ENCODE peak calls at places on chromosomes 7 and 10, in seven cellular contexts. One of them, this sample, is unnamed.

GRCh38 chr7:7662527-7662926 is 22.0 kb downstream of the UMAD1 start:
- DNase-seq in fibroblast of pulmonary artery: no peak
- DNase-seq in Peyer's patch: no peak
- DNase-seq in cardiac muscle cell: no peak
- DNase-seq in AG04450: no peak
- DNase-seq in fibroblast of lung: peak
- DNase-seq in breast epithelium: no peak
- DNase-seq in this sample: no peak

GRCh38 chr10:31887850-31888249 is 40.8 kb downstream of the ARHGAP12 start:
- DNase-seq in fibroblast of lung: no peak
- DNase-seq in breast epithelium: no peak
- DNase-seq in Peyer's patch: no peak
- DNase-seq in cardiac muscle cell: no peak
- DNase-seq in AG04450: no peak
- DNase-seq in fibroblast of pulmonary artery: no peak
- DNase-seq in this sample: no peak

GRCh38 chr10:60536529-60537114 is 146.9 kb upstream of the ANK3 start:
- DNase-seq in fibroblast of lung: peak
- DNase-seq in cardiac muscle cell: peak
- DNase-seq in breast epithelium: no peak
- DNase-seq in Peyer's patch: no peak
- DNase-seq in fibroblast of pulmonary artery: peak
- DNase-seq in AG04450: no peak
- DNase-seq in this sample: no peak

GRCh38 chr7:91519241-91520200 is 255.3 kb downstream of the FZD1 start:
- DNase-seq in Peyer's patch: no peak
- DNase-seq in fibroblast of lung: peak
- DNase-seq in AG04450: no peak
- DNase-seq in breast epithelium: no peak
- DNase-seq in cardiac muscle cell: peak
- DNase-seq in fibroblast of pulmonary artery: peak
- DNase-seq in this sample: no peak

GRCh38 chr10:114345701-114346100 is 58.6 kb downstream of the AFAP1L2 start:
- DNase-seq in AG04450: no peak
- DNase-seq in cardiac muscle cell: no peak
- DNase-seq in Peyer's patch: no peak
- DNase-seq in fibroblast of lung: no peak
- DNase-seq in fibroblast of pulmonary artery: no peak
- DNase-seq in breast epithelium: no peak
- DNase-seq in this sample: no peak

GRCh38 chr10:1189166-1190051 is 133.2 kb downstream of the WDR37 start:
- DNase-seq in fibroblast of lung: no peak
- DNase-seq in cardiac muscle cell: no peak
- DNase-seq in fibroblast of pulmonary artery: no peak
- DNase-seq in AG04450: no peak
- DNase-seq in Peyer's patch: peak
- DNase-seq in breast epithelium: no peak
- DNase-seq in this sample: no peak

GRCh38 chr10:58932126-58932525 is 244.3 kb upstream of the PHYHIPL start:
- DNase-seq in breast epithelium: no peak
- DNase-seq in fibroblast of pulmonary artery: peak
- DNase-seq in cardiac muscle cell: peak
- DNase-seq in AG04450: no peak
- DNase-seq in fibroblast of lung: peak
- DNase-seq in Peyer's patch: no peak
- DNase-seq in this sample: no peak

GRCh38 chr7:103487419-103487818 is 41.4 kb upstream of the SLC26A5 start:
- DNase-seq in fibroblast of lung: no peak
- DNase-seq in fibroblast of pulmonary artery: no peak
- DNase-seq in Peyer's patch: no peak
- DNase-seq in cardiac muscle cell: no peak
- DNase-seq in breast epithelium: no peak
- DNase-seq in AG04450: no peak
- DNase-seq in this sample: no peak

GRCh38 chr10:93436577-93436976 is 45.6 kb downstream of the MYOF start:
- DNase-seq in AG04450: peak
- DNase-seq in fibroblast of pulmonary artery: peak
- DNase-seq in fibroblast of lung: peak
- DNase-seq in breast epithelium: peak
- DNase-seq in Peyer's patch: no peak
- DNase-seq in cardiac muscle cell: peak
- DNase-seq in this sample: no peak

GRCh38 chr10:23238015-23238414 is 45.9 kb downstream of the PTF1A start:
- DNase-seq in cardiac muscle cell: no peak
- DNase-seq in AG04450: no peak
- DNase-seq in fibroblast of pulmonary artery: no peak
- DNase-seq in Peyer's patch: no peak
- DNase-seq in breast epithelium: no peak
- DNase-seq in fibroblast of lung: no peak
- DNase-seq in this sample: no peak

GRCh38 chr10:121043124-121043849 is 192.1 kb downstream of the WDR11 start:
- DNase-seq in AG04450: no peak
- DNase-seq in fibroblast of lung: no peak
- DNase-seq in Peyer's patch: no peak
- DNase-seq in cardiac muscle cell: peak
- DNase-seq in fibroblast of pulmonary artery: no peak
- DNase-seq in breast epithelium: no peak
- DNase-seq in this sample: no peak

GRCh38 chr7:148153611-148154010 is 437.0 kb upstream of the C7orf33 start:
- DNase-seq in breast epithelium: no peak
- DNase-seq in Peyer's patch: no peak
- DNase-seq in fibroblast of lung: no peak
- DNase-seq in cardiac muscle cell: peak
- DNase-seq in AG04450: no peak
- DNase-seq in fibroblast of pulmonary artery: peak
- DNase-seq in this sample: peak

GRCh38 chr10:44934416-44935200 is 23.5 kb downstream of the TMEM72 start:
- DNase-seq in breast epithelium: no peak
- DNase-seq in fibroblast of lung: peak
- DNase-seq in fibroblast of pulmonary artery: no peak
- DNase-seq in cardiac muscle cell: peak
- DNase-seq in Peyer's patch: no peak
- DNase-seq in AG04450: no peak
- DNase-seq in this sample: no peak

GRCh38 chr10:110609592-110609991 is 34.5 kb upstream of the RBM20 start:
- DNase-seq in breast epithelium: no peak
- DNase-seq in cardiac muscle cell: no peak
- DNase-seq in AG04450: no peak
- DNase-seq in fibroblast of pulmonary artery: no peak
- DNase-seq in Peyer's patch: no peak
- DNase-seq in fibroblast of lung: no peak
- DNase-seq in this sample: no peak

GRCh38 chr7:157267516-157267915 is 69.3 kb upstream of the DNAJB6 start:
- DNase-seq in breast epithelium: no peak
- DNase-seq in Peyer's patch: no peak
- DNase-seq in cardiac muscle cell: no peak
- DNase-seq in AG04450: no peak
- DNase-seq in fibroblast of pulmonary artery: no peak
- DNase-seq in fibroblast of lung: no peak
- DNase-seq in this sample: no peak

GRCh38 chr7:20083781-20084180 is 133.4 kb downstream of the MACC1 start:
- DNase-seq in breast epithelium: peak
- DNase-seq in fibroblast of lung: peak
- DNase-seq in cardiac muscle cell: peak
- DNase-seq in fibroblast of pulmonary artery: peak
- DNase-seq in AG04450: no peak
- DNase-seq in Peyer's patch: no peak
- DNase-seq in this sample: no peak

GRCh38 chr10:102612964-102613275 is 31.4 kb upstream of the TRIM8 start:
- DNase-seq in fibroblast of pulmonary artery: no peak
- DNase-seq in fibroblast of lung: no peak
- DNase-seq in cardiac muscle cell: no peak
- DNase-seq in breast epithelium: no peak
- DNase-seq in AG04450: no peak
- DNase-seq in Peyer's patch: no peak
- DNase-seq in this sample: no peak

GRCh38 chr7:27364344-27364758 is 121.7 kb downstream of the EVX1 start:
- DNase-seq in AG04450: peak
- DNase-seq in Peyer's patch: no peak
- DNase-seq in fibroblast of lung: peak
- DNase-seq in cardiac muscle cell: peak
- DNase-seq in breast epithelium: peak
- DNase-seq in fibroblast of pulmonary artery: peak
- DNase-seq in this sample: peak

GRCh38 chr7:27367930-27368549 is 125.4 kb downstream of the EVX1 start:
- DNase-seq in cardiac muscle cell: no peak
- DNase-seq in Peyer's patch: no peak
- DNase-seq in AG04450: no peak
- DNase-seq in breast epithelium: no peak
- DNase-seq in fibroblast of pulmonary artery: no peak
- DNase-seq in fibroblast of lung: no peak
- DNase-seq in this sample: no peak

GRCh38 chr7:27362026-27362425 is 119.4 kb downstream of the EVX1 start:
- DNase-seq in AG04450: no peak
- DNase-seq in breast epithelium: no peak
- DNase-seq in fibroblast of lung: no peak
- DNase-seq in fibroblast of pulmonary artery: no peak
- DNase-seq in Peyer's patch: no peak
- DNase-seq in cardiac muscle cell: no peak
- DNase-seq in this sample: no peak

GRCh38 chr7:27361522-27361921 is 118.9 kb downstream of the EVX1 start:
- DNase-seq in breast epithelium: no peak
- DNase-seq in fibroblast of lung: no peak
- DNase-seq in AG04450: no peak
- DNase-seq in Peyer's patch: no peak
- DNase-seq in fibroblast of pulmonary artery: no peak
- DNase-seq in cardiac muscle cell: no peak
- DNase-seq in this sample: no peak

DNA sequence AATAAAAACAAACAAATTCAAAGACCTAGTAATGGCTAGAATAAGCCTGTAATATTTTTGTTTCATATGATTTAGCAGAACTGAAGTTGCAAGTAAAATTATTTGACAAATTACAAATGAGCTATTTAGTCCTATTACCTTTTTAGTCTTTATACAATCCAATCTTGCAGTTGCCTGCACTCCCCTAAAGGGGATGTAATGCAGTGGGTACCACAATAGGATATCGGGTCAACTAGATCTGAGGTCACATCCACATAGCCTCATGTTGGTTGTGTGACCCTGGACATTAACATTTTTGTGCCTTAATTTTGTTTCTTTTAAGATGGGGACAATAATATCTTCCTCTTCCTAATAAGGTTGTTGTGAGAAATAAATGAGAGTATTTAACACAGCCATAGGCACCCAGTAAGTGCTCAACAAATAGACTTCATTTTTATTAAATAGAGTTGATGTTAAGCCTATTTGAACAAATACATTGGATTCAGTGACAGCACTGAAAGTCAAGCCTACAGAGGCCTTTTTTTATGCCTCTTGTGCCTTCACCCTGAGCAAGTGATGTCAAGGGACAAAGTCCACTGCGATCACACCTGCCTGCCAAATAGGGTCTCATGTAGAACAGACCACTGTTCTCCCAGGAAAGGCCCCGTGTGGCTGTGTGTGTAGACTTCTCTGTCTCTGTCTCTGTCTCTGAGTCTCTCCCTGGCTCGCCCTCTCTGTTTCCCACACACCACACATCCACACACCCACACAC is 124.8 kb downstream of the EVX1 start:
- DNase-seq in fibroblast of pulmonary artery: no peak
- DNase-seq in Peyer's patch: no peak
- DNase-seq in AG04450: no peak
- DNase-seq in breast epithelium: no peak
- DNase-seq in fibroblast of lung: no peak
- DNase-seq in cardiac muscle cell: no peak
- DNase-seq in this sample: no peak
- TF ChIP-seq CTCF in fibroblast of pulmonary artery: no peak
- TF ChIP-seq CTCF in Peyer's patch: no peak
- TF ChIP-seq CTCF in AG04450: no peak
- TF ChIP-seq CTCF in breast epithelium: no peak
- TF ChIP-seq CTCF in fibroblast of lung: no peak
- TF ChIP-seq CTCF in cardiac muscle cell: no peak
- TF ChIP-seq CTCF in this sample: no peak

GRCh38 chr7:99260395-99260794 is 12.2 kb upstream of the MYH16 start:
- DNase-seq in fibroblast of lung: no peak
- DNase-seq in fibroblast of pulmonary artery: no peak
- DNase-seq in cardiac muscle cell: no peak
- DNase-seq in AG04450: no peak
- DNase-seq in breast epithelium: no peak
- DNase-seq in Peyer's patch: no peak
- DNase-seq in this sample: no peak

GRCh38 chr7:99257675-99258074 is 15.0 kb upstream of the MYH16 start:
- DNase-seq in fibroblast of lung: no peak
- DNase-seq in AG04450: no peak
- DNase-seq in breast epithelium: no peak
- DNase-seq in Peyer's patch: no peak
- DNase-seq in fibroblast of pulmonary artery: no peak
- DNase-seq in cardiac muscle cell: no peak
- DNase-seq in this sample: no peak

GRCh38 chr7:99265848-99266247 is 6.8 kb upstream of the MYH16 start:
- DNase-seq in Peyer's patch: no peak
- DNase-seq in cardiac muscle cell: no peak
- DNase-seq in AG04450: no peak
- DNase-seq in breast epithelium: no peak
- DNase-seq in fibroblast of lung: no peak
- DNase-seq in fibroblast of pulmonary artery: no peak
- DNase-seq in this sample: no peak

GRCh38 chr7:99258501-99258900 is 14.1 kb upstream of the MYH16 start:
- DNase-seq in AG04450: no peak
- DNase-seq in fibroblast of pulmonary artery: peak
- DNase-seq in Peyer's patch: no peak
- DNase-seq in fibroblast of lung: no peak
- DNase-seq in cardiac muscle cell: peak
- DNase-seq in breast epithelium: no peak
- DNase-seq in this sample: no peak

DNA sequence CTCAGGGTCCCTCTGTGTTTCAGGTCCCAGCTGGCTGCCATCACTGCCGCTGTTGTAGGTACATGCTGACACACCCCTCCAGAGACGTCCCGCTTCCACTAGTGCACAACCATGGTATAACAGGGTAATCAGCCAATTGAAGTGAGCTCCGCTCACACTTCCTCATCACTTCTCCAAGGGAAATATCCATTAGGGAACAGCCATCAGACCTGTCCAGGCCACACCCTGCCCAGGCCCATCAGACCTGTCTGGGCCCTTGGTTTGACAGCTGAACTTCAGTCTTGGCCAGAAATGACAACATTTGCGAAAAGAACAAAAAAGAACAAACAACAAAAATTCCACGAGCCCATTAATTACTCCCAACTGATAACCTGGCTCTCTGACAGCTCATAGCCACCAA is 11.0 kb upstream of the MYH16 start:
- DNase-seq in fibroblast of pulmonary artery: no peak
- DNase-seq in AG04450: no peak
- DNase-seq in fibroblast of lung: no peak
- DNase-seq in Peyer's patch: no peak
- DNase-seq in cardiac muscle cell: no peak
- DNase-seq in breast epithelium: no peak
- DNase-seq in this sample: no peak
- H3K4me3 ChIP-seq in fibroblast of pulmonary artery: no peak
- H3K4me3 ChIP-seq in AG04450: no peak
- H3K4me3 ChIP-seq in fibroblast of lung: no peak
- H3K4me3 ChIP-seq in Peyer's patch: no peak
- H3K4me3 ChIP-seq in cardiac muscle cell: no peak
- H3K4me3 ChIP-seq in breast epithelium: no peak
- H3K4me3 ChIP-seq in this sample: no peak

GRCh38 chr10:91924212-91925021 is 847 bp downstream of the BTAF1 start:
- DNase-seq in fibroblast of lung: peak
- DNase-seq in Peyer's patch: no peak
- DNase-seq in fibroblast of pulmonary artery: peak
- DNase-seq in AG04450: no peak
- DNase-seq in breast epithelium: no peak
- DNase-seq in cardiac muscle cell: no peak
- DNase-seq in this sample: no peak
- TF ChIP-seq CTCF in fibroblast of lung: no peak
- TF ChIP-seq CTCF in Peyer's patch: no peak
- TF ChIP-seq CTCF in fibroblast of pulmonary artery: no peak
- TF ChIP-seq CTCF in AG04450: no peak
- TF ChIP-seq CTCF in breast epithelium: no peak
- TF ChIP-seq CTCF in cardiac muscle cell: no peak
- TF ChIP-seq CTCF in this sample: no peak

GRCh38 chr7:81506609-81507008 is 263.2 kb downstream of the HGF start:
- DNase-seq in Peyer's patch: no peak
- DNase-seq in breast epithelium: no peak
- DNase-seq in fibroblast of pulmonary artery: no peak
- DNase-seq in cardiac muscle cell: peak
- DNase-seq in fibroblast of lung: no peak
- DNase-seq in AG04450: no peak
- DNase-seq in this sample: no peak
- H3K4me3 ChIP-seq in Peyer's patch: no peak
- H3K4me3 ChIP-seq in breast epithelium: no peak
- H3K4me3 ChIP-seq in fibroblast of pulmonary artery: no peak
- H3K4me3 ChIP-seq in cardiac muscle cell: no peak
- H3K4me3 ChIP-seq in fibroblast of lung: no peak
- H3K4me3 ChIP-seq in AG04450: no peak
- H3K4me3 ChIP-seq in this sample: no peak

This sample was measured in dorsolateral prefrontal cortex.